ENCODE peak calls at places on chromosomes 4 and X, in nine cellular contexts. C is IMR-90, T is pancreas, Z is fibroblast of lung, I is stomach, B is body of pancreas, F is OCI-LY7, X is HCT116, L is GM12878. U is an unnamed sample.
A peak's percentile ranks its signal among the peaks of the same experiment; 100 is the strongest.

GRCh38 chr4:186669159-186669720 is 54.4 kb downstream of the FAT1 start:
- DNase-seq in I (no peak), B (peak; percentile 15), T (no peak), F (peak; percentile 16), X (no peak), L (no peak), C (peak; percentile 81), Z (peak; percentile 81), U (no peak)

GRCh38 chr4:113069212-113069892 is 19.9 kb downstream of the ANK2 start:
- DNase-seq in L (no peak), T (no peak), Z (peak; percentile 14), B (no peak), F (no peak), X (no peak), I (no peak), C (no peak), U (no peak)

GRCh38 chr4:37604464-37604863 is 81.7 kb downstream of the RELL1 start:
- DNase-seq in C (peak; percentile 68), B (no peak), L (no peak), Z (peak; percentile 49), X (peak; percentile 37), I (no peak), T (no peak), F (no peak), U (no peak)

GRCh38 chr4:48038666-48039065 is 22.1 kb downstream of the NIPAL1 start:
- DNase-seq in F (no peak), C (no peak), L (no peak), Z (no peak), I (no peak), B (no peak), X (no peak), T (no peak), U (no peak)

GRCh38 chrX:100681581-100681980 is 37.6 kb downstream of the SRPX2 start:
- DNase-seq in X (no peak), L (no peak), Z (no peak), T (no peak), B (no peak), F (no peak), I (no peak), C (no peak), U (no peak)

GRCh38 chr4:3688018-3688998 is 77.9 kb upstream of the ADRA2C start:
- DNase-seq in X (no peak), C (peak; percentile 1), I (no peak), L (no peak), Z (no peak), B (no peak), F (no peak), T (no peak), U (peak; percentile 1)

GRCh38 chr4:138035781-138036258 is 206.3 kb downstream of the SLC7A11 start:
- DNase-seq in Z (peak; percentile 84), C (peak; percentile 81), I (no peak), B (peak; percentile 13), T (no peak), L (peak; percentile 69), X (peak; percentile 53), F (peak; percentile 90), U (no peak)

GRCh38 chr4:140249351-140249750 is 95.4 kb upstream of the MAML3 start:
- DNase-seq in T (no peak), Z (peak; percentile 79), I (no peak), B (no peak), C (peak; percentile 57), X (no peak), L (no peak), F (peak; percentile 18), U (no peak)

GRCh38 chr4:152374153-152374552 is 161.7 kb downstream of the FBXW7 start:
- DNase-seq in X (no peak), B (no peak), C (no peak), Z (no peak), F (no peak), I (no peak), T (no peak), L (no peak), U (no peak)

GRCh38 chr4:77950204-77950603 is 87.6 kb downstream of the MRPL1 start:
- DNase-seq in C (no peak), B (no peak), F (no peak), I (no peak), X (no peak), Z (no peak), L (no peak), T (no peak), U (no peak)

GRCh38 chr4:186725422-186726149 is 1.9 kb upstream of the FAT1 start:
- DNase-seq in X (peak; percentile 64), Z (peak; percentile 91), L (no peak), I (peak; percentile 81), B (peak; percentile 82), C (peak; percentile 88), F (no peak), T (peak; percentile 79), U (peak; percentile 36)

GRCh38 chr4:1404573-1405248 is 1.5 kb downstream of the NKX1-1 start:
- DNase-seq in T (peak; percentile 11), L (no peak), X (no peak), F (no peak), I (peak; percentile 13), Z (no peak), B (no peak), C (no peak), U (no peak)

GRCh38 chrX:12159799-12160198 is 21.5 kb downstream of the FRMPD4 start:
- DNase-seq in X (no peak), F (no peak), T (no peak), C (no peak), B (no peak), L (no peak), I (no peak), Z (no peak), U (no peak)

GRCh38 chrX:150200820-150201287 is 162.3 kb upstream of the MAMLD1 start:
- DNase-seq in B (peak; percentile 79), L (peak; percentile 54), F (no peak), Z (peak; percentile 95), C (peak; percentile 98), I (no peak), T (peak; percentile 56), X (peak; percentile 80), U (peak; percentile 64)

GRCh38 chrX:46710927-46711623 is 47.8 kb downstream of the SLC9A7 start:
- DNase-seq in T (no peak), B (no peak), I (no peak), Z (no peak), C (no peak), F (peak; percentile 73), L (no peak), X (no peak), U (no peak)

GRCh38 chr4:162209706-162210105 is 45.9 kb upstream of the FSTL5 start:
- DNase-seq in L (no peak), I (no peak), B (no peak), C (no peak), F (no peak), T (no peak), Z (no peak), X (no peak), U (no peak)
- H3K36me3 ChIP-seq in L (no peaks in the 10 kb centered on the region), I (no peaks in the 10 kb centered on the region), B (no peaks in the 10 kb centered on the region), C (no peaks in the 10 kb centered on the region), F (no peaks in the 10 kb centered on the region), T (no peaks in the 10 kb centered on the region), Z (no peaks in the 10 kb centered on the region), X (no peaks in the 10 kb centered on the region), U (no peaks in the 10 kb centered on the region)

GRCh38 chr4:159016527-159017137 is 86.2 kb upstream of the RAPGEF2 start:
- DNase-seq in T (no peak), L (peak; percentile 56), B (no peak), F (no peak), I (no peak), X (no peak), C (peak; percentile 22), Z (peak; percentile 34), U (no peak)
- TF ChIP-seq CTCF in T (no peak), L (peak; percentile 49), B (no peak), F (no peak), I (no peak), X (peak; percentile 14), C (peak; percentile 18), Z (peak; percentile 24), U (no peak)

DNA sequence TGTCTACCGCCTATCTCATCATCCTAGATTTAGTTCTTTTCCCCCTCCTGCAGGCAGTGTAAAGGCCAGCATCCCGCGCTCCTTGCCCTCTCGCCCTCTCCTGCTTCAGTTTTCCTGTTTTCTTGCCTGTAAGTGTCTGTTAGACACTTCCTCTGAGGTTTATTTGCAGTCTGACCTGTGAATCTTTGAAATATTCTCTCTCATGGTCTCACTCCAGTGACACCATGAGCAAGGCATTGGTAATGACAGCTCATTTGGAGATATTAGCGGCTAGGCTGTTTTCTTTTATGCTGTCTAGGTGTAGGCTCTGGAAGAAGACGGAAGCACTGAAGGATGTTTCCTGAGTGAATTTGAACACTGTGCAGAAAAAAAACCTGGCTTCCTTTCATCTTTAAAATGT is 179.6 kb downstream of the KDR start:
- DNase-seq in C (no peak), L (no peak), I (no peak), B (no peak), Z (no peak), T (no peak), F (peak; percentile 26), X (no peak), U (no peak)
- H3K4me1 ChIP-seq in C (no peaks in the 10 kb centered on the region), L (no peaks in the 10 kb centered on the region), I (no peaks in the 10 kb centered on the region), B (no peaks in the 10 kb centered on the region), Z (no peaks in the 10 kb centered on the region), T (no peaks in the 10 kb centered on the region), F (peaks cover 23% of the 10 kb centered on the region), X (no peaks in the 10 kb centered on the region), U (no peaks in the 10 kb centered on the region)

DNA sequence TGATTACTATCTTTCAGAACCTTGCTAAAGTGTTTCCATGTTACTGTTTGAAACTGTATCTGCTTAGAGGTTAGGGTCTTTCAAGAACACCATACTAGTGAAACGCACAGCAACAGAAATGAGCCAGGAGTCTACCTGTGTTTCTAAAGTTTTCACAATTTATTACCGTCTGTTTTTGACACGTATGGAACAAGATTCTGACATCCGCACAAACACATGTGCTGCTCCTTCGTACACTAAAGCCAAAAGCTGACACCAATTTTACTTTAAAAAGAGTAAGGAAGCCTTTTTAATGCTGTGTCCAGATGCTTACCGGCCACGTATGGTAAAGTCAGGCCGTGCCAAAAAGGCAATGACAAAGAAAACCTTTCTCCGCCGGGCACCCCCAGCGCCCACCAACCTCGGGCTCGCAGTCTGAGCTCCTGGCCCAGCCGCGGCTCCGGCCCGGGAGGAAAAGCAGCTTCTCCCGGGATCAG is 532 bp downstream of the RPS4X start:
- DNase-seq in X (no peak), Z (no peak), B (no peak), F (no peak), I (no peak), C (no peak), T (no peak), L (no peak), U (no peak)
- H3K36me3 ChIP-seq in X (peaks cover 49% of the 10 kb centered on the region), Z (peaks cover 21% of the 10 kb centered on the region), B (no peaks in the 10 kb centered on the region), F (peaks cover 54% of the 10 kb centered on the region), I (peaks cover 22% of the 10 kb centered on the region), C (peaks cover 37% of the 10 kb centered on the region), T (peaks cover 4% of the 10 kb centered on the region), L (peaks cover 13% of the 10 kb centered on the region), U (peaks cover 44% of the 10 kb centered on the region)

GRCh38 chrX:86133761-86134160 is 14.5 kb upstream of the DACH2 start:
- DNase-seq in Z (peak; percentile 43), C (peak; percentile 34), T (no peak), L (no peak), X (no peak), F (peak; percentile 20), I (no peak), B (no peak), U (no peak)
- TF ChIP-seq CTCF in Z (peak; percentile 56), C (peak; percentile 64), T (peak; percentile 53), L (peak; percentile 45), X (peak; percentile 4), F (peak; percentile 76), I (no peak), B (peak; percentile 34), U (no peak)

GRCh38 chrX:17592117-17592516 is 145.2 kb upstream of the SCML1 start:
- DNase-seq in Z (no peak), L (no peak), T (no peak), F (no peak), C (peak; percentile 27), X (no peak), I (no peak), B (no peak), U (no peak)
- H3K4me1 ChIP-seq in Z (peaks cover 7% of the 10 kb centered on the region), L (no peaks in the 10 kb centered on the region), T (peaks cover 6% of the 10 kb centered on the region), F (no peaks in the 10 kb centered on the region), C (peaks cover 9% of the 10 kb centered on the region), X (no peaks in the 10 kb centered on the region), I (peaks cover 39% of the 10 kb centered on the region), B (peaks cover 28% of the 10 kb centered on the region), U (no peaks in the 10 kb centered on the region)